ENCODE peak calls at places on chromosome 9, in nine cellular contexts. A is A549, W is GM12878, G is SK-N-SH, U is HCT116, C is GM23338, R is Panc1, L is K562, F is HepG2. Q is an unnamed sample.

GRCh38 chr9:33157960-33158359 is 9.2 kb downstream of the B4GALT1 start:
- DNase-seq in A (no peak), W (no peak), G (no peak), U (no peak), C (peak; percentile 61), R (no peak), L (no peak), F (no peak), Q (no peak)

GRCh38 chr9:131309526-131310276 is 20.2 kb downstream of the PLPP7 start:
- DNase-seq in A (no peak), W (no peak), G (no peak), U (no peak), C (no peak), R (no peak), L (no peak), F (no peak), Q (no peak)

GRCh38 chr9:137580209-137580957 is 1.7 kb upstream of the DPH7 start:
- DNase-seq in A (no peak), W (no peak), G (no peak), U (no peak), C (peak; percentile 38), R (no peak), L (no peak), F (no peak), Q (no peak)

GRCh38 chr9:38392235-38393127 is at the start of gene ALDH1B1:
- DNase-seq in A (peak; percentile 97), W (peak; percentile 38), G (peak; percentile 96), U (peak; percentile 68), C (peak; percentile 95), R (no peak), L (peak; percentile 99), F (peak; percentile 77), Q (peak; percentile 68)

GRCh38 chr9:96129698-96130097 is 172.3 kb downstream of the HSD17B3 start:
- DNase-seq in A (no peak), W (no peak), G (peak; percentile 37), U (no peak), C (peak; percentile 41), R (no peak), L (no peak), F (no peak), Q (no peak)

GRCh38 chr9:130993303-130994030 is 15.5 kb upstream of the LAMC3 start:
- DNase-seq in A (no peak), W (no peak), G (no peak), U (no peak), C (no peak), R (no peak), L (peak; percentile 67), F (no peak), Q (peak; percentile 33)

GRCh38 chr9:134379774-134380431 is 53.6 kb downstream of the RXRA start:
- DNase-seq in A (peak; percentile 94), W (no peak), G (no peak), U (peak; percentile 47), C (no peak), R (no peak), L (no peak), F (no peak), Q (no peak)

GRCh38 chr9:74666625-74667316 is 169.6 kb downstream of the RORB start:
- DNase-seq in A (no peak), W (no peak), G (no peak), U (no peak), C (no peak), R (no peak), L (no peak), F (no peak), Q (no peak)

GRCh38 chr9:108618906-108619550 is 236.8 kb downstream of the ACTL7B start:
- DNase-seq in A (no peak), W (no peak), G (no peak), U (no peak), C (no peak), R (no peak), L (no peak), F (no peak), Q (no peak)

GRCh38 chr9:110753734-110754231 is 85.2 kb downstream of the MUSK start:
- DNase-seq in A (no peak), W (no peak), G (peak; percentile 55), U (no peak), C (no peak), R (no peak), L (no peak), F (no peak), Q (no peak)

GRCh38 chr9:21443849-21444625 is 3.8 kb downstream of the IFNA1 start:
- DNase-seq in A (no peak), W (peak; percentile 69), G (no peak), U (no peak), C (no peak), R (no peak), L (no peak), F (no peak), Q (no peak)
- TF ChIP-seq REST in A (no peak), W (no peak), G (no peak), U (no peak), C (no peak), R (no peak), L (no peak), F (no peak), Q (no peak)

GRCh38 chr9:12826924-12827655 is 52.3 kb downstream of the LURAP1L start:
- DNase-seq in A (no peak), W (no peak), G (no peak), U (no peak), C (no peak), R (no peak), L (no peak), F (no peak), Q (no peak)

GRCh38 chr9:12819436-12820185 is 44.8 kb downstream of the LURAP1L start:
- DNase-seq in A (no peak), W (no peak), G (no peak), U (peak; percentile 28), C (peak; percentile 68), R (no peak), L (peak; percentile 10), F (peak; percentile 53), Q (no peak)

GRCh38 chr9:12817702-12818101 is 42.9 kb downstream of the LURAP1L start:
- DNase-seq in A (peak; percentile 44), W (no peak), G (no peak), U (peak; percentile 57), C (no peak), R (no peak), L (no peak), F (peak; percentile 76), Q (no peak)

GRCh38 chr9:12818431-12819000 is 43.7 kb downstream of the LURAP1L start:
- DNase-seq in A (peak; percentile 15), W (no peak), G (no peak), U (no peak), C (peak; percentile 5), R (no peak), L (no peak), F (no peak), Q (no peak)

GRCh38 chr9:12822111-12822510 is 47.3 kb downstream of the LURAP1L start:
- DNase-seq in A (no peak), W (no peak), G (no peak), U (no peak), C (no peak), R (no peak), L (no peak), F (no peak), Q (no peak)
- TF ChIP-seq REST in A (no peak), W (no peak), G (no peak), U (no peak), C (no peak), R (no peak), L (no peak), F (no peak), Q (no peak)

GRCh38 chr9:127407505-127407868 is 10.5 kb downstream of the SLC2A8 start:
- DNase-seq in A (no peak), W (no peak), G (no peak), U (no peak), C (no peak), R (no peak), L (no peak), F (no peak), Q (no peak)
- TF ChIP-seq REST in A (no peak), W (no peak), G (no peak), U (no peak), C (no peak), R (no peak), L (no peak), F (no peak), Q (no peak)

GRCh38 chr9:123282343-123283047 is 14.1 kb upstream of the STRBP start:
- DNase-seq in A (peak; percentile 78), W (no peak), G (no peak), U (peak; percentile 21), C (no peak), R (no peak), L (no peak), F (no peak), Q (no peak)
- TF ChIP-seq REST in A (no peak), W (no peak), G (no peak), U (no peak), C (no peak), R (no peak), L (no peak), F (no peak), Q (no peak)